ENCODE peak calls at places on chromosomes 1 and 21, in five cellular contexts. Z, L, T, H and J are unnamed samples.

GRCh38 chr1:175162955-175163354 is 29.6 kb downstream of the KIAA0040 start:
- DNase-seq in Z (no peak), L (no peak), T (no peak), H (no peak), J (no peak)

GRCh38 chr1:233290609-233291008 is 4.9 kb downstream of the PCNX2 start:
- DNase-seq in Z (no peak), L (no peak), T (no peak), H (no peak), J (no peak)

GRCh38 chr1:20110679-20111078 is 8.7 kb downstream of the PLA2G2D start:
- DNase-seq in Z (peak; percentile 14), L (no peak), T (no peak), H (no peak), J (no peak)

GRCh38 chr1:220207406-220207805 is 64.8 kb downstream of the RAB3GAP2 start:
- DNase-seq in Z (no peak), L (no peak), T (no peak), H (no peak), J (no peak)

GRCh38 chr1:56675763-56676162 is 30.6 kb downstream of the PRKAA2 start:
- DNase-seq in Z (no peak), L (no peak), T (no peak), H (no peak), J (no peak)

GRCh38 chr1:30084909-30085571 is 638.3 kb downstream of the MATN1 start:
- DNase-seq in Z (no peak), L (no peak), T (no peak), H (no peak), J (no peak)

GRCh38 chr1:215482079-215482478 is 85.0 kb upstream of the KCTD3 start:
- DNase-seq in Z (no peak), L (no peak), T (no peak), H (no peak), J (no peak)

GRCh38 chr1:25619101-25619890 is 2.7 kb downstream of the MAN1C1 start:
- DNase-seq in Z (peak; percentile 74), L (peak; percentile 41), T (no peak), H (peak; percentile 26), J (peak; percentile 93)

GRCh38 chr1:3868464-3869006 is 11.3 kb downstream of the DFFB start:
- DNase-seq in Z (no peak), L (no peak), T (no peak), H (no peak), J (no peak)

GRCh38 chr1:31828926-31829690 is 13.3 kb upstream of the SPOCD1 start:
- DNase-seq in Z (no peak), L (no peak), T (no peak), H (no peak), J (no peak)

GRCh38 chr1:29732438-29732837 is 496.1 kb downstream of the PTPRU start:
- DNase-seq in Z (no peak), L (no peak), T (no peak), H (no peak), J (no peak)

GRCh38 chr1:153612111-153612754 is 704 bp downstream of the S100A16 start:
- DNase-seq in Z (no peak), L (no peak), T (no peak), H (no peak), J (peak; percentile 59)

GRCh38 chr1:183810172-183810571 is 5.3 kb downstream of the RGL1 start:
- DNase-seq in Z (no peak), L (no peak), T (no peak), H (no peak), J (no peak)

GRCh38 chr1:24316659-24317058 is 2.5 kb upstream of the GRHL3 start:
- DNase-seq in Z (no peak), L (no peak), T (no peak), H (no peak), J (no peak)

GRCh38 chr21:46122241-46122671 is 24.3 kb downstream of the COL6A2 start:
- DNase-seq in Z (no peak), L (no peak), T (peak; percentile 62), H (no peak), J (no peak)

GRCh38 chr1:90721210-90722194 is 4.4 kb upstream of the BARHL2 start:
- DNase-seq in Z (peak; percentile 40), L (peak; percentile 49), T (no peak), H (peak; percentile 82), J (peak; percentile 91)

GRCh38 chr1:225896937-225897549 is 8.1 kb upstream of the LEFTY1 start:
- DNase-seq in Z (no peak), L (peak; percentile 53), T (no peak), H (no peak), J (peak; percentile 74)

GRCh38 chr21:39664586-39664985 is 51.8 kb downstream of the B3GALT5 start:
- DNase-seq in Z (no peak), L (no peak), T (no peak), H (no peak), J (peak; percentile 13)